ENCODE peak calls at places on chromosome 15, in four cellular contexts. One of them, this sample, is unnamed.

GRCh38 chr15:75338661-75339240 is 2.9 kb downstream of the COMMD4 start:
- DNase-seq in T-helper 1 cell: no peak
- DNase-seq in amniotic stem cell: no peak
- DNase-seq in stimulated activated CD8-positive, alpha-beta memory T cell treated with anti-CD3 and anti-CD28 coated beads, Interleukin-15, amount 100 ng/mL, for 1 hour: no peak
- DNase-seq in this sample: no peak

GRCh38 chr15:28911295-28911979 is 25.7 kb downstream of the APBA2 start:
- DNase-seq in T-helper 1 cell: no peak
- DNase-seq in amniotic stem cell: no peak
- DNase-seq in stimulated activated CD8-positive, alpha-beta memory T cell treated with anti-CD3 and anti-CD28 coated beads, Interleukin-15, amount 100 ng/mL, for 1 hour: no peak
- DNase-seq in this sample: no peak

GRCh38 chr15:88848203-88848602 is 45.0 kb downstream of the ACAN start:
- DNase-seq in T-helper 1 cell: no peak
- DNase-seq in amniotic stem cell: no peak
- DNase-seq in stimulated activated CD8-positive, alpha-beta memory T cell treated with anti-CD3 and anti-CD28 coated beads, Interleukin-15, amount 100 ng/mL, for 1 hour: no peak
- DNase-seq in this sample: no peak

GRCh38 chr15:87874896-87875661 is 381.5 kb downstream of the NTRK3 start:
- DNase-seq in T-helper 1 cell: no peak
- DNase-seq in amniotic stem cell: no peak
- DNase-seq in stimulated activated CD8-positive, alpha-beta memory T cell treated with anti-CD3 and anti-CD28 coated beads, Interleukin-15, amount 100 ng/mL, for 1 hour: no peak
- DNase-seq in this sample: no peak

GRCh38 chr15:65841121-65841930 is 28.0 kb upstream of the RAB11A start:
- DNase-seq in T-helper 1 cell: no peak
- DNase-seq in amniotic stem cell: no peak
- DNase-seq in stimulated activated CD8-positive, alpha-beta memory T cell treated with anti-CD3 and anti-CD28 coated beads, Interleukin-15, amount 100 ng/mL, for 1 hour: no peak
- DNase-seq in this sample: no peak

GRCh38 chr15:90599116-90599515 is 69.4 kb downstream of the CRTC3 start:
- DNase-seq in T-helper 1 cell: no peak
- DNase-seq in amniotic stem cell: no peak
- DNase-seq in stimulated activated CD8-positive, alpha-beta memory T cell treated with anti-CD3 and anti-CD28 coated beads, Interleukin-15, amount 100 ng/mL, for 1 hour: no peak
- DNase-seq in this sample: no peak

GRCh38 chr15:51888593-51889195 is 59.2 kb downstream of the TMOD3 start:
- DNase-seq in T-helper 1 cell: no peak
- DNase-seq in amniotic stem cell: no peak
- DNase-seq in stimulated activated CD8-positive, alpha-beta memory T cell treated with anti-CD3 and anti-CD28 coated beads, Interleukin-15, amount 100 ng/mL, for 1 hour: no peak
- DNase-seq in this sample: no peak

GRCh38 chr15:44468713-44469385 is 41.4 kb downstream of the CTDSPL2 start:
- DNase-seq in T-helper 1 cell: no peak
- DNase-seq in amniotic stem cell: no peak
- DNase-seq in stimulated activated CD8-positive, alpha-beta memory T cell treated with anti-CD3 and anti-CD28 coated beads, Interleukin-15, amount 100 ng/mL, for 1 hour: no peak
- DNase-seq in this sample: no peak

GRCh38 chr15:50907866-50908208 is 646 bp upstream of the AP4E1 start:
- DNase-seq in T-helper 1 cell: peak
- DNase-seq in amniotic stem cell: no peak
- DNase-seq in stimulated activated CD8-positive, alpha-beta memory T cell treated with anti-CD3 and anti-CD28 coated beads, Interleukin-15, amount 100 ng/mL, for 1 hour: peak
- DNase-seq in this sample: peak

GRCh38 chr15:39075311-39075710 is 505.6 kb upstream of the THBS1 start:
- DNase-seq in T-helper 1 cell: no peak
- DNase-seq in amniotic stem cell: no peak
- DNase-seq in stimulated activated CD8-positive, alpha-beta memory T cell treated with anti-CD3 and anti-CD28 coated beads, Interleukin-15, amount 100 ng/mL, for 1 hour: no peak
- DNase-seq in this sample: no peak

GRCh38 chr15:99634576-99634975 is 68.8 kb downstream of the MEF2A start:
- DNase-seq in T-helper 1 cell: no peak
- DNase-seq in amniotic stem cell: no peak
- DNase-seq in stimulated activated CD8-positive, alpha-beta memory T cell treated with anti-CD3 and anti-CD28 coated beads, Interleukin-15, amount 100 ng/mL, for 1 hour: no peak
- DNase-seq in this sample: no peak

GRCh38 chr15:82263350-82263749 is 732 bp downstream of the SAXO2 start:
- DNase-seq in T-helper 1 cell: no peak
- DNase-seq in amniotic stem cell: no peak
- DNase-seq in stimulated activated CD8-positive, alpha-beta memory T cell treated with anti-CD3 and anti-CD28 coated beads, Interleukin-15, amount 100 ng/mL, for 1 hour: no peak
- DNase-seq in this sample: no peak

GRCh38 chr15:66765478-66766281 is 63.6 kb downstream of the SMAD6 start:
- DNase-seq in T-helper 1 cell: no peak
- DNase-seq in amniotic stem cell: no peak
- DNase-seq in stimulated activated CD8-positive, alpha-beta memory T cell treated with anti-CD3 and anti-CD28 coated beads, Interleukin-15, amount 100 ng/mL, for 1 hour: no peak
- DNase-seq in this sample: no peak

GRCh38 chr15:27271258-27271657 is 300.3 kb downstream of the GABRG3 start:
- DNase-seq in T-helper 1 cell: no peak
- DNase-seq in amniotic stem cell: no peak
- DNase-seq in stimulated activated CD8-positive, alpha-beta memory T cell treated with anti-CD3 and anti-CD28 coated beads, Interleukin-15, amount 100 ng/mL, for 1 hour: no peak
- DNase-seq in this sample: no peak

GRCh38 chr15:81336568-81336967 is 12.6 kb upstream of the STARD5 start:
- DNase-seq in T-helper 1 cell: no peak
- DNase-seq in amniotic stem cell: no peak
- DNase-seq in stimulated activated CD8-positive, alpha-beta memory T cell treated with anti-CD3 and anti-CD28 coated beads, Interleukin-15, amount 100 ng/mL, for 1 hour: peak
- DNase-seq in this sample: peak

GRCh38 chr15:80925597-80926059 is 64.0 kb downstream of the MESD start:
- DNase-seq in T-helper 1 cell: no peak
- DNase-seq in amniotic stem cell: no peak
- DNase-seq in stimulated activated CD8-positive, alpha-beta memory T cell treated with anti-CD3 and anti-CD28 coated beads, Interleukin-15, amount 100 ng/mL, for 1 hour: no peak
- DNase-seq in this sample: no peak

GRCh38 chr15:85009435-85009834 is 27.8 kb downstream of the PDE8A start:
- DNase-seq in T-helper 1 cell: no peak
- DNase-seq in amniotic stem cell: no peak
- DNase-seq in stimulated activated CD8-positive, alpha-beta memory T cell treated with anti-CD3 and anti-CD28 coated beads, Interleukin-15, amount 100 ng/mL, for 1 hour: no peak
- DNase-seq in this sample: no peak

GRCh38 chr15:69296606-69297005 is 2.1 kb upstream of the PAQR5 start:
- DNase-seq in T-helper 1 cell: no peak
- DNase-seq in amniotic stem cell: no peak
- DNase-seq in stimulated activated CD8-positive, alpha-beta memory T cell treated with anti-CD3 and anti-CD28 coated beads, Interleukin-15, amount 100 ng/mL, for 1 hour: no peak
- DNase-seq in this sample: no peak

GRCh38 chr15:74541494-74542191 is 623 bp downstream of the ARID3B start:
- DNase-seq in T-helper 1 cell: peak
- DNase-seq in amniotic stem cell: no peak
- DNase-seq in stimulated activated CD8-positive, alpha-beta memory T cell treated with anti-CD3 and anti-CD28 coated beads, Interleukin-15, amount 100 ng/mL, for 1 hour: peak
- DNase-seq in this sample: peak

GRCh38 chr15:74027688-74028087 is 33.2 kb downstream of the PML start:
- DNase-seq in T-helper 1 cell: no peak
- DNase-seq in amniotic stem cell: no peak
- DNase-seq in stimulated activated CD8-positive, alpha-beta memory T cell treated with anti-CD3 and anti-CD28 coated beads, Interleukin-15, amount 100 ng/mL, for 1 hour: no peak
- DNase-seq in this sample: no peak

GRCh38 chr15:40283615-40284306 is 897 bp upstream of the ANKRD63 start:
- DNase-seq in T-helper 1 cell: no peak
- DNase-seq in amniotic stem cell: no peak
- DNase-seq in stimulated activated CD8-positive, alpha-beta memory T cell treated with anti-CD3 and anti-CD28 coated beads, Interleukin-15, amount 100 ng/mL, for 1 hour: no peak
- DNase-seq in this sample: no peak

GRCh38 chr15:54159044-54159443 is 180.8 kb downstream of the UNC13C start:
- DNase-seq in T-helper 1 cell: no peak
- DNase-seq in amniotic stem cell: no peak
- DNase-seq in stimulated activated CD8-positive, alpha-beta memory T cell treated with anti-CD3 and anti-CD28 coated beads, Interleukin-15, amount 100 ng/mL, for 1 hour: no peak
- DNase-seq in this sample: no peak

GRCh38 chr15:59298876-59299275 is 73.8 kb downstream of the MYO1E start:
- DNase-seq in T-helper 1 cell: no peak
- DNase-seq in amniotic stem cell: no peak
- DNase-seq in stimulated activated CD8-positive, alpha-beta memory T cell treated with anti-CD3 and anti-CD28 coated beads, Interleukin-15, amount 100 ng/mL, for 1 hour: no peak
- DNase-seq in this sample: no peak

GRCh38 chr15:48695088-48695834 is 49.8 kb upstream of the FBN1 start:
- DNase-seq in T-helper 1 cell: no peak
- DNase-seq in amniotic stem cell: peak
- DNase-seq in stimulated activated CD8-positive, alpha-beta memory T cell treated with anti-CD3 and anti-CD28 coated beads, Interleukin-15, amount 100 ng/mL, for 1 hour: no peak
- DNase-seq in this sample: no peak

GRCh38 chr15:57387644-57388076 is 11.4 kb downstream of the CGNL1 start:
- DNase-seq in T-helper 1 cell: no peak
- DNase-seq in amniotic stem cell: no peak
- DNase-seq in stimulated activated CD8-positive, alpha-beta memory T cell treated with anti-CD3 and anti-CD28 coated beads, Interleukin-15, amount 100 ng/mL, for 1 hour: no peak
- DNase-seq in this sample: no peak

GRCh38 chr15:36769110-36769509 is 189.7 kb downstream of the CDIN1 start:
- DNase-seq in T-helper 1 cell: no peak
- DNase-seq in amniotic stem cell: peak
- DNase-seq in stimulated activated CD8-positive, alpha-beta memory T cell treated with anti-CD3 and anti-CD28 coated beads, Interleukin-15, amount 100 ng/mL, for 1 hour: no peak
- DNase-seq in this sample: no peak

GRCh38 chr15:77021803-77022381 is 27.0 kb downstream of the PSTPIP1 start:
- DNase-seq in T-helper 1 cell: peak
- DNase-seq in amniotic stem cell: peak
- DNase-seq in stimulated activated CD8-positive, alpha-beta memory T cell treated with anti-CD3 and anti-CD28 coated beads, Interleukin-15, amount 100 ng/mL, for 1 hour: no peak
- DNase-seq in this sample: peak

GRCh38 chr15:66474140-66474539 is 23.4 kb downstream of the SNAPC5 start:
- DNase-seq in T-helper 1 cell: no peak
- DNase-seq in amniotic stem cell: no peak
- DNase-seq in stimulated activated CD8-positive, alpha-beta memory T cell treated with anti-CD3 and anti-CD28 coated beads, Interleukin-15, amount 100 ng/mL, for 1 hour: no peak
- DNase-seq in this sample: no peak